ENCODE peak calls at places on chromosomes 7 and 10, in five cellular contexts. N is neuronal stem cell, C is SJSA1, K is aorta, F is lung. R is an unnamed sample.

GRCh38 chr10:116542007-116542677 is 3.6 kb upstream of the PNLIP start:
- DNase-seq in N (no peak), C (no peak), K (no peak), F (no peak), R (no peak)

GRCh38 chr10:99654791-99655190 is 4.5 kb upstream of the ENTPD7 start:
- DNase-seq in N (no peak), C (no peak), K (no peak), F (no peak), R (peak; percentile 24)

GRCh38 chr10:103613616-103614015 is 120.1 kb downstream of the NEURL1 start:
- DNase-seq in N (no peak), C (no peak), K (no peak), F (no peak), R (no peak)

GRCh38 chr10:35307297-35307696 is 29.0 kb upstream of the CCNY start:
- DNase-seq in N (no peak), C (no peak), K (no peak), F (no peak), R (no peak)

GRCh38 chr7:39616138-39616537 is 7.2 kb upstream of the RALA start:
- DNase-seq in N (no peak), C (no peak), K (no peak), F (no peak), R (no peak)

GRCh38 chr7:538764-539685 is 19.4 kb upstream of the PDGFA start:
- DNase-seq in N (no peak), C (peak; percentile 82), K (no peak), F (no peak), R (no peak)

GRCh38 chr7:141039366-141039765 is 24.6 kb upstream of the MRPS33 start:
- DNase-seq in N (no peak), C (no peak), K (no peak), F (no peak), R (no peak)

GRCh38 chr7:95595825-95596182 is 512 bp downstream of the PDK4 start:
- DNase-seq in N (no peak), C (no peak), K (no peak), F (no peak), R (no peak)

GRCh38 chr7:91083855-91084644 is 180.2 kb upstream of the FZD1 start:
- DNase-seq in N (no peak), C (no peak), K (peak; percentile 81), F (no peak), R (no peak)

GRCh38 chr10:79418886-79419595 is 26.4 kb downstream of the ZCCHC24 start:
- DNase-seq in N (no peak), C (no peak), K (peak; percentile 54), F (no peak), R (no peak)

GRCh38 chr10:79416578-79417255 is 28.7 kb downstream of the ZCCHC24 start:
- DNase-seq in N (no peak), C (no peak), K (peak; percentile 32), F (no peak), R (no peak)

GRCh38 chr10:79418274-79418673 is 27.1 kb downstream of the ZCCHC24 start:
- DNase-seq in N (no peak), C (no peak), K (peak; percentile 49), F (no peak), R (no peak)

GRCh38 chr10:79417266-79417665 is 28.2 kb downstream of the ZCCHC24 start:
- DNase-seq in N (no peak), C (no peak), K (no peak), F (no peak), R (no peak)

DNA sequence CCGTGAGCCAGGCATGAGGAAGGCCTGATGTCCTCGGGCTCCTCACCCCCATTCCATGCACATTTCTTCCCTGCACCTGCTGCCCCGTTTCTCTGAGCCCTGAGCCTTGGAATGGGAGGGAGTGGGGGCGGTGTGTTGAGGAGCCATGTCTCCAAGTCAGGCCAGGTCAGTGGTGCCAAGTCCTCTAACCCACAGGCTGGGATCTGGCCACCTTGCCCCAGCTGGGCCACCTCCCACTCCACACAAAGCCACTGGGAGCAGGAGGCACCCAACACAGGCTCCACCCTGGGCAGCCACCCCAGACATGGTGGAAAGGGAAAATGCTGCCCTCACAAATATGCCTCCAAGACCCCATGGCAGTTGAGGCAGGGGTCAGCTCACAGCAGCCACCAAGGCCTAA is 27.7 kb downstream of the ZCCHC24 start:
- DNase-seq in N (no peak), C (no peak), K (peak; percentile 50), F (no peak), R (no peak)
- H3K4me1 ChIP-seq in N (peaks cover 9% of the 10 kb centered on the region), C (peaks cover 33% of the 10 kb centered on the region), K (no peaks in the 10 kb centered on the region), F (peaks cover 6% of the 10 kb centered on the region), R (no peaks in the 10 kb centered on the region)

DNA sequence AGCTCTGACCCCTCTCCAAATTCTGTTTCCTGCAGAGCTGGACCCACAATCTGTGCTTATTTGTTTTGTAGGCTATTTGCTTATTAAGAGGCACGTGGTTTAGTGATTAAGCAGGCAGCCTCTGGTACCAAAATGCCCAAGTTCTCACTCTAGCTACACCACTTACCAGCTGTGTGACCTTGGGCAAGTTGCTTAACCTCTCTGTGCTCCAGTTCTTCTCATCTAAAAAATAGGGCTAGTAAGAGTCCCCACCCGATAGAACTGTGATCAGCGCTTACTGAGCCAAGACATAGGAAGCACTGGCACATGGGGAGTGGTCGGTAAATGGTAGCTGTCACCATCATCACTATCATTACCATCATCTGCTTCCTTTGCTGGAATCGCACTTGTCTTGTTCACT is 20.8 kb downstream of the C10orf105 start:
- DNase-seq in N (no peak), C (no peak), K (no peak), F (no peak), R (no peak)
- H3K4me1 ChIP-seq in N (peaks cover 12% of the 10 kb centered on the region), C (peaks cover 5% of the 10 kb centered on the region), K (no peaks in the 10 kb centered on the region), F (peaks cover 7% of the 10 kb centered on the region), R (no peaks in the 10 kb centered on the region)

GRCh38 chr7:138478499-138478908 is 18.4 kb downstream of the TRIM24 start:
- DNase-seq in N (no peak), C (no peak), K (no peak), F (peak; percentile 51), R (no peak)
- H3K4me1 ChIP-seq in N (peaks cover 4% of the 10 kb centered on the region), C (no peaks in the 10 kb centered on the region), K (no peaks in the 10 kb centered on the region), F (peaks cover 8% of the 10 kb centered on the region), R (peaks cover 22% of the 10 kb centered on the region)

GRCh38 chr7:134771889-134772288 is 7.5 kb upstream of the CALD1 start:
- DNase-seq in N (no peak), C (no peak), K (no peak), F (no peak), R (no peak)
- H3K4me1 ChIP-seq in N (peaks cover 1% of the 10 kb centered on the region), C (peaks cover 22% of the 10 kb centered on the region), K (no peaks in the 10 kb centered on the region), F (no peaks in the 10 kb centered on the region), R (peaks cover 5% of the 10 kb centered on the region)

GRCh38 chr7:144130730-144131129 is 7.8 kb downstream of the OR2A14 start:
- DNase-seq in N (no peak), C (no peak), K (no peak), F (no peak), R (no peak)

GRCh38 chr7:144137501-144137900 is 14.5 kb downstream of the OR2A14 start:
- DNase-seq in N (no peak), C (no peak), K (no peak), F (no peak), R (no peak)

GRCh38 chr7:144132262-144132661 is 9.3 kb downstream of the OR2A14 start:
- DNase-seq in N (no peak), C (no peak), K (no peak), F (no peak), R (no peak)

GRCh38 chr7:144133307-144133706 is 10.3 kb downstream of the OR2A14 start:
- DNase-seq in N (no peak), C (no peak), K (no peak), F (no peak), R (no peak)

GRCh38 chr7:144134116-144134515 is 11.1 kb downstream of the OR2A14 start:
- DNase-seq in N (no peak), C (no peak), K (no peak), F (no peak), R (no peak)
- H3K4me1 ChIP-seq in N (no peaks in the 10 kb centered on the region), C (no peaks in the 10 kb centered on the region), K (no peaks in the 10 kb centered on the region), F (no peaks in the 10 kb centered on the region), R (no peaks in the 10 kb centered on the region)

DNA sequence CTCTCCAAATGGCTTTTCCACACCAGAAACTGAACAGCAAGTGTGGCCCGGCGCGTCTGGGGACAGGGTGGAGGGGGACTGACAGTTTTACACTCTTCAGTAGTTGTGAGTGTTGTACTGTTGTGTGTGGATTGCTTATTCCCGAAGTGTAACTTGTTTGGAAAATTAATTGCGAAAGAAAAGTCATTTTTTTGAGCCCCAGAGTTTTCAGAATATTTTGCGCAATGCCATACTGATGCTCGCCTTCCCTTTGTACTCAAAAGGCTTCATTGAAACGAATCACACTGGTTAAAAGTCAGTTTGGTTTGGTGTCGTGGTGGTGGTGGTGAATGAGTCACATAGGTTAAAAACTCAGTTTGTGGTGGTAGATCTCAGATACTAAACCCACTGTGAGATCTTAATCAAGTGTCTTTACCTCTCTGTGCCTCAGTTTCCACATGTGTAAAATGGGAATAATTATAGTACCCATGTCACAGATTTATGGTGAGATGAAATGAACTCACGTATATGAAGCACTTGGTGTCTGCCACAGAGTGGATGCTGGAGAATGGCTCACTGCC is 61.1 kb upstream of the IL6 start:
- DNase-seq in N (no peak), C (no peak), K (no peak), F (no peak), R (no peak)
- H3K4me1 ChIP-seq in N (peaks cover 1% of the 10 kb centered on the region), C (peaks cover 57% of the 10 kb centered on the region), K (no peaks in the 10 kb centered on the region), F (no peaks in the 10 kb centered on the region), R (peaks cover 8% of the 10 kb centered on the region)

DNA sequence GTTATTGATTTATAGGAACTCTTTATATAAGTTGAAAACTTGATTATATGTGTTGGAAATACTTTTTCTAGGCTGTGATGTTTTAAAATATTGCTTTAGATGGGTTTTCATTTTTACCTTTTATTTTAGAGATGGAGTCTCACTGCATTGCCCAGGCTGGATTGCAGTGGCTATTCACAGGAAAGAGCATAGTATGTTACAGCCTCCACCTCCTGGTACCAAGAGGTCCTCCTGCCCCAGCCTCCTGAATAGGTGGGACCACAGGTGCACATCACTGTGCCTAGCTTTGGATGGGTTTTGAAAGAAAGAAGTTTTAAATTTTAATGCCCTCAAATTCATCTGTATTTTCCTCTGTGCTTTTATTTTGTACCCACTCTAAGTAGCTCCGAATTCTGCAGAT is 105.4 kb downstream of the TCF7L2 start:
- DNase-seq in N (no peak), C (no peak), K (no peak), F (no peak), R (no peak)
- H3K4me1 ChIP-seq in N (peaks cover 40% of the 10 kb centered on the region), C (peaks cover 70% of the 10 kb centered on the region), K (peaks cover 7% of the 10 kb centered on the region), F (peaks cover 18% of the 10 kb centered on the region), R (peaks cover 67% of the 10 kb centered on the region)

DNA sequence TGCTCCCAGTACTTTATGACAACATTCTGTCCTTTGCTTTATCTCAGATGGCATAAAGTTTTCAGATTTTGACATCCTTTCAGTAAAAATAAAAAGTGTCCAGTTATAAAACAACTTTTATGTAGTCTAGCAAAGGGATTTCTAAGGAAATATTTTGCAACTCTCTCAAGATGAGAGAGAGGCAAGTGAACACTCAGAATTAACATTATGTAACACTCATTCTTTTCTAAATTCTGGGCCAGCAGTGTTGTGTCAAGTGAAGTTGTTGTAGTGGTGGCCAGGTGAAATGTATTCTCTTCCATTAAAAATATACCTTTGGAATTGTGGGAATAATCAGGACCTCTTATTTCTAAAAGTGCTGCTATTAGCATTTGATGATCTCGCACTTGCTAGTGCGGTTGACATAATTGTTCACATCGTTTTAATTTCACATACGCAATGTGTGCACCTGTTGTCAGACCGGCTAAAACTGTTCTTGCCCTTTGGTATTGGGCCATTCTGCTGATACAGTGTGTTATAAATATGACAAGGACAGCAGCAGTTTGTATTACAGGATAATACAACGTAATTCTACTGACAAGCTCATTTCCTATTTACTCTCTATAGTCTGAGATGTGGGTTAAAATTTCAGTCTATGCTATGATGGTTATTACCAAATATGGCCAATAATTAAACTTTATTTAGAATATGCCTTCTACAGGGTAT is 23.8 kb downstream of the CPED1 start:
- DNase-seq in N (no peak), C (no peak), K (no peak), F (no peak), R (no peak)
- H3K4me1 ChIP-seq in N (no peaks in the 10 kb centered on the region), C (peaks cover 39% of the 10 kb centered on the region), K (peaks cover 5% of the 10 kb centered on the region), F (peaks cover 10% of the 10 kb centered on the region), R (no peaks in the 10 kb centered on the region)